ENCODE peak calls at places on chromosomes 11 and 22, in four cellular contexts. E, I, A and H are unnamed samples.

GRCh38 chr22:35631597-35631996 is 14.5 kb upstream of the MB start:
- DNase-seq in E (peak; percentile 46), I (no peak), A (peak; percentile 43), H (no peak)

GRCh38 chr11:111918390-111919256 is at the start of gene C11orf52:
- DNase-seq in E (no peak), I (no peak), A (peak; percentile 73), H (peak; percentile 64)

GRCh38 chr11:2091786-2092463 is 47.3 kb downstream of the IGF2 start:
- DNase-seq in E (no peak), A (no peak), I (no peak), H (peak; percentile 35)

GRCh38 chr11:7444582-7444981 is 40.7 kb upstream of the OLFML1 start:
- DNase-seq in I (no peak), E (no peak), A (no peak), H (no peak)

GRCh38 chr11:5719703-5720495 is 16.3 kb upstream of the OR56B1 start:
- DNase-seq in E (no peak), I (no peak), A (peak; percentile 4), H (no peak)

GRCh38 chr22:28051787-28052356 is 132.8 kb upstream of the PITPNB start:
- DNase-seq in E (peak; percentile 52), I (no peak), A (peak; percentile 73), H (peak; percentile 77)

GRCh38 chr11:15127341-15127740 is 12.6 kb downstream of the INSC start:
- DNase-seq in I (peak; percentile 44), E (peak; percentile 96), A (peak; percentile 83), H (no peak)

GRCh38 chr11:112882494-112883381 is 78.5 kb upstream of the NCAM1 start:
- DNase-seq in A (no peak), I (no peak), E (no peak), H (no peak)

GRCh38 chr11:68164437-68164836 is 43.2 kb upstream of the CHKA start:
- DNase-seq in E (peak; percentile 73), I (no peak), A (peak; percentile 42), H (no peak)

GRCh38 chr11:125170001-125170405 is 5.5 kb downstream of the PKNOX2 start:
- DNase-seq in I (no peak), E (no peak), A (no peak), H (no peak)

GRCh38 chr22:33874206-33874605 is 46.1 kb downstream of the LARGE1 start:
- DNase-seq in A (no peak), E (no peak), I (no peak), H (no peak)

GRCh38 chr11:120938255-120938654 is 85.6 kb upstream of the TBCEL start:
- DNase-seq in I (no peak), A (no peak), E (no peak), H (no peak)

GRCh38 chr11:64258946-64259532 is 7.7 kb downstream of the PLCB3 start:
- DNase-seq in E (no peak), A (no peak), I (no peak), H (no peak)